ENCODE peak calls at places on chromosomes 2 and 18, in ten cellular contexts. One of them, this sample, is unnamed.

GRCh38 chr2:203600286-203600685 is 65.2 kb upstream of the RAPH1 start:
- DNase-seq in stomach: no peak
- DNase-seq in CD8-positive, alpha-beta T cell: no peak
- DNase-seq in A549: no peak
- DNase-seq in thoracic aorta: no peak
- DNase-seq in pancreas: no peak
- DNase-seq in AG04450: no peak
- DNase-seq in upper lobe of right lung: no peak
- DNase-seq in tibial artery: no peak
- DNase-seq in astrocyte: no peak
- DNase-seq in this sample: no peak

GRCh38 chr2:15949126-15949525 is 8.8 kb downstream of the MYCN start:
- DNase-seq in stomach: no peak
- DNase-seq in CD8-positive, alpha-beta T cell: no peak
- DNase-seq in A549: no peak
- DNase-seq in thoracic aorta: no peak
- DNase-seq in pancreas: no peak
- DNase-seq in AG04450: no peak
- DNase-seq in upper lobe of right lung: no peak
- DNase-seq in tibial artery: no peak
- DNase-seq in astrocyte: no peak
- DNase-seq in this sample: no peak

GRCh38 chr2:97005353-97005752 is 19.0 kb upstream of the FAM178B start:
- DNase-seq in stomach: no peak
- DNase-seq in CD8-positive, alpha-beta T cell: no peak
- DNase-seq in A549: peak; percentile 20
- DNase-seq in thoracic aorta: no peak
- DNase-seq in pancreas: no peak
- DNase-seq in AG04450: no peak
- DNase-seq in upper lobe of right lung: no peak
- DNase-seq in tibial artery: no peak
- DNase-seq in astrocyte: no peak
- DNase-seq in this sample: no peak

GRCh38 chr2:135875491-135876065 is 665 bp downstream of the MCM6 start:
- DNase-seq in stomach: peak; percentile 59
- DNase-seq in CD8-positive, alpha-beta T cell: peak; percentile 78
- DNase-seq in A549: peak; percentile 39
- DNase-seq in thoracic aorta: no peak
- DNase-seq in pancreas: peak; percentile 42
- DNase-seq in AG04450: peak; percentile 11
- DNase-seq in upper lobe of right lung: peak; percentile 82
- DNase-seq in tibial artery: peak; percentile 73
- DNase-seq in astrocyte: peak; percentile 46
- DNase-seq in this sample: peak; percentile 19

GRCh38 chr2:221343524-221343923 is 228.6 kb downstream of the EPHA4 start:
- DNase-seq in stomach: no peak
- DNase-seq in CD8-positive, alpha-beta T cell: no peak
- DNase-seq in A549: no peak
- DNase-seq in thoracic aorta: no peak
- DNase-seq in pancreas: no peak
- DNase-seq in AG04450: no peak
- DNase-seq in upper lobe of right lung: no peak
- DNase-seq in tibial artery: no peak
- DNase-seq in astrocyte: no peak
- DNase-seq in this sample: no peak

GRCh38 chr2:188204830-188205229 is 86.8 kb upstream of the GULP1 start:
- DNase-seq in stomach: no peak
- DNase-seq in CD8-positive, alpha-beta T cell: no peak
- DNase-seq in A549: no peak
- DNase-seq in thoracic aorta: no peak
- DNase-seq in pancreas: no peak
- DNase-seq in AG04450: no peak
- DNase-seq in upper lobe of right lung: no peak
- DNase-seq in tibial artery: no peak
- DNase-seq in astrocyte: no peak
- DNase-seq in this sample: no peak

GRCh38 chr2:174573621-174574081 is 24.0 kb downstream of the WIPF1 start:
- DNase-seq in stomach: no peak
- DNase-seq in CD8-positive, alpha-beta T cell: peak; percentile 37
- DNase-seq in A549: no peak
- DNase-seq in thoracic aorta: no peak
- DNase-seq in pancreas: no peak
- DNase-seq in AG04450: no peak
- DNase-seq in upper lobe of right lung: peak; percentile 83
- DNase-seq in tibial artery: peak; percentile 68
- DNase-seq in astrocyte: no peak
- DNase-seq in this sample: no peak

GRCh38 chr2:224268441-224268840 is 133.5 kb downstream of the FAM124B start:
- DNase-seq in stomach: no peak
- DNase-seq in CD8-positive, alpha-beta T cell: no peak
- DNase-seq in A549: peak; percentile 29
- DNase-seq in thoracic aorta: no peak
- DNase-seq in pancreas: no peak
- DNase-seq in AG04450: peak; percentile 77
- DNase-seq in upper lobe of right lung: no peak
- DNase-seq in tibial artery: no peak
- DNase-seq in astrocyte: peak; percentile 91
- DNase-seq in this sample: no peak

GRCh38 chr2:202750778-202751427 is 116.1 kb downstream of the FAM117B start:
- DNase-seq in stomach: no peak
- DNase-seq in CD8-positive, alpha-beta T cell: no peak
- DNase-seq in A549: no peak
- DNase-seq in thoracic aorta: no peak
- DNase-seq in pancreas: no peak
- DNase-seq in AG04450: no peak
- DNase-seq in upper lobe of right lung: no peak
- DNase-seq in tibial artery: no peak
- DNase-seq in astrocyte: no peak
- DNase-seq in this sample: no peak

GRCh38 chr2:205889073-205889472 is 196.9 kb downstream of the INO80D start:
- DNase-seq in stomach: no peak
- DNase-seq in CD8-positive, alpha-beta T cell: no peak
- DNase-seq in A549: peak; percentile 3
- DNase-seq in thoracic aorta: no peak
- DNase-seq in pancreas: no peak
- DNase-seq in AG04450: no peak
- DNase-seq in upper lobe of right lung: no peak
- DNase-seq in tibial artery: no peak
- DNase-seq in astrocyte: peak; percentile 57
- DNase-seq in this sample: no peak

GRCh38 chr2:105409717-105410116 is 10.9 kb upstream of the FHL2 start:
- DNase-seq in stomach: peak; percentile 83
- DNase-seq in CD8-positive, alpha-beta T cell: no peak
- DNase-seq in A549: no peak
- DNase-seq in thoracic aorta: peak; percentile 77
- DNase-seq in pancreas: peak; percentile 39
- DNase-seq in AG04450: peak; percentile 66
- DNase-seq in upper lobe of right lung: no peak
- DNase-seq in tibial artery: peak; percentile 94
- DNase-seq in astrocyte: peak; percentile 99
- DNase-seq in this sample: peak; percentile 59

GRCh38 chr18:6328624-6329016 is 86.1 kb downstream of the L3MBTL4 start:
- DNase-seq in stomach: peak; percentile 51
- DNase-seq in CD8-positive, alpha-beta T cell: no peak
- DNase-seq in A549: no peak
- DNase-seq in thoracic aorta: no peak
- DNase-seq in pancreas: peak; percentile 31
- DNase-seq in AG04450: no peak
- DNase-seq in upper lobe of right lung: no peak
- DNase-seq in tibial artery: no peak
- DNase-seq in astrocyte: no peak
- DNase-seq in this sample: no peak

GRCh38 chr2:44016282-44016681 is 20.5 kb upstream of the LRPPRC start:
- DNase-seq in stomach: peak; percentile 43
- DNase-seq in CD8-positive, alpha-beta T cell: peak; percentile 33
- DNase-seq in A549: no peak
- DNase-seq in thoracic aorta: no peak
- DNase-seq in pancreas: peak; percentile 29
- DNase-seq in AG04450: peak; percentile 3
- DNase-seq in upper lobe of right lung: no peak
- DNase-seq in tibial artery: no peak
- DNase-seq in astrocyte: peak; percentile 36
- DNase-seq in this sample: no peak

GRCh38 chr18:28411806-28412205 is 234.9 kb upstream of the CDH2 start:
- DNase-seq in stomach: no peak
- DNase-seq in CD8-positive, alpha-beta T cell: no peak
- DNase-seq in A549: no peak
- DNase-seq in thoracic aorta: peak; percentile 27
- DNase-seq in pancreas: no peak
- DNase-seq in AG04450: no peak
- DNase-seq in upper lobe of right lung: no peak
- DNase-seq in tibial artery: peak; percentile 74
- DNase-seq in astrocyte: peak; percentile 78
- DNase-seq in this sample: no peak

GRCh38 chr2:181143790-181144300 is 163.4 kb downstream of the UBE2E3 start:
- DNase-seq in stomach: no peak
- DNase-seq in CD8-positive, alpha-beta T cell: peak; percentile 33
- DNase-seq in A549: no peak
- DNase-seq in thoracic aorta: no peak
- DNase-seq in pancreas: no peak
- DNase-seq in AG04450: no peak
- DNase-seq in upper lobe of right lung: no peak
- DNase-seq in tibial artery: no peak
- DNase-seq in astrocyte: no peak
- DNase-seq in this sample: no peak

GRCh38 chr2:38603402-38604265 is 906 bp upstream of the HNRNPLL start:
- DNase-seq in stomach: peak; percentile 76
- DNase-seq in CD8-positive, alpha-beta T cell: peak; percentile 79
- DNase-seq in A549: peak; percentile 72
- DNase-seq in thoracic aorta: no peak
- DNase-seq in pancreas: peak; percentile 83
- DNase-seq in AG04450: no peak
- DNase-seq in upper lobe of right lung: peak; percentile 91
- DNase-seq in tibial artery: peak; percentile 93
- DNase-seq in astrocyte: peak; percentile 56
- DNase-seq in this sample: peak; percentile 50

GRCh38 chr18:44732604-44733003 is 51.9 kb downstream of the SETBP1 start:
- DNase-seq in stomach: no peak
- DNase-seq in CD8-positive, alpha-beta T cell: no peak
- DNase-seq in A549: no peak
- DNase-seq in thoracic aorta: no peak
- DNase-seq in pancreas: peak; percentile 46
- DNase-seq in AG04450: no peak
- DNase-seq in upper lobe of right lung: no peak
- DNase-seq in tibial artery: no peak
- DNase-seq in astrocyte: no peak
- DNase-seq in this sample: no peak

GRCh38 chr2:85400541-85400940 is 9.6 kb downstream of the CAPG start:
- DNase-seq in stomach: no peak
- DNase-seq in CD8-positive, alpha-beta T cell: no peak
- DNase-seq in A549: no peak
- DNase-seq in thoracic aorta: no peak
- DNase-seq in pancreas: no peak
- DNase-seq in AG04450: no peak
- DNase-seq in upper lobe of right lung: peak; percentile 11
- DNase-seq in tibial artery: no peak
- DNase-seq in astrocyte: no peak
- DNase-seq in this sample: no peak
- H3K27ac ChIP-seq in stomach: no peak overlapping the region
- H3K27ac ChIP-seq in CD8-positive, alpha-beta T cell: no peak overlapping the region
- H3K27ac ChIP-seq in A549: no peak overlapping the region
- H3K27ac ChIP-seq in thoracic aorta: no peak overlapping the region
- H3K27ac ChIP-seq in pancreas: no peak overlapping the region
- H3K27ac ChIP-seq in AG04450: no peak overlapping the region
- H3K27ac ChIP-seq in upper lobe of right lung: no peak overlapping the region
- H3K27ac ChIP-seq in tibial artery: no peak overlapping the region
- H3K27ac ChIP-seq in astrocyte: no peak overlapping the region
- H3K27ac ChIP-seq in this sample: no peak overlapping the region

GRCh38 chr18:42956287-42956686 is 159.2 kb downstream of the RIT2 start:
- DNase-seq in stomach: no peak
- DNase-seq in CD8-positive, alpha-beta T cell: no peak
- DNase-seq in A549: no peak
- DNase-seq in thoracic aorta: no peak
- DNase-seq in pancreas: no peak
- DNase-seq in AG04450: no peak
- DNase-seq in upper lobe of right lung: no peak
- DNase-seq in tibial artery: no peak
- DNase-seq in astrocyte: no peak
- DNase-seq in this sample: no peak
- TF ChIP-seq CTCF in stomach: no peak
- TF ChIP-seq CTCF in CD8-positive, alpha-beta T cell: no peak
- TF ChIP-seq CTCF in A549: no peak
- TF ChIP-seq CTCF in thoracic aorta: no peak
- TF ChIP-seq CTCF in pancreas: no peak
- TF ChIP-seq CTCF in AG04450: no peak
- TF ChIP-seq CTCF in upper lobe of right lung: no peak
- TF ChIP-seq CTCF in tibial artery: no peak
- TF ChIP-seq CTCF in astrocyte: no peak
- TF ChIP-seq CTCF in this sample: no peak

DNA sequence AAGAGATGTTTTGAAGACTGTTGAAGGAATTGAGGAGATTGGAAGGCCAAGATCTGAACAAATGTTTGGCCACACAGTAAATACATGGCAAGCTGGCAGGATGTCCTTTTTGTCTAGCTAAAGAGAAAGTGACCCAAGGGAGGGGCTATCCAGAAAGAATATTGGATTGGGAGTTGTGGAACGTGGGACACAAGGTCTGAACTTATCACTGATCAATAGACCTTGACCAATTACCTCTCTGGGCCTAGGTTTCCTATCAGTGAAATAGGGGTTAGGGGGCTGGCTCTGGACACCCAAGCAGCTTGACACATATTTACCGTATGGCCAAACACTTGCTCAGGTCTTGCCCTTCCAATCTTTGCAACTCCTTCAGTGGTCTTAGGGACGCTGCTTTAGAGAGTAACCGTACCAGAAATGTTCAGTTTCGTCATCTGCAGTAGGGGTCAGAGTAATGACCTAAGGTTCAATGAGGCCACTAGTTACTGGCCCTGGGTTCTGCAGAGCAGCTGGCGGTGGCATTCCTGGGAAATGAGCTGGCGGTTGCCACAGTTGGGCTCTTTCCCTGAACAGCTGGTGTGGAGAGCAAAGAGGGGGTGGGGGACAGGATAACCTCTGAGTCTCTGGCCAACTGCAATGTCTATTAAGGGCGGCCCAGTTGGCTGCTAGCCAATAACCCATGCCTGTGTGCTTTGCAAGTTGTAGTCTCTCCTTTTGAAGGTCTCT is 70.1 kb upstream of the STPG4 start:
- DNase-seq in stomach: peak; percentile 47
- DNase-seq in CD8-positive, alpha-beta T cell: no peak
- DNase-seq in A549: no peak
- DNase-seq in thoracic aorta: no peak
- DNase-seq in pancreas: peak; percentile 81
- DNase-seq in AG04450: peak; percentile 65
- DNase-seq in upper lobe of right lung: no peak
- DNase-seq in tibial artery: peak; percentile 71
- DNase-seq in astrocyte: peak; percentile 82
- DNase-seq in this sample: peak; percentile 10
- H3K27ac ChIP-seq in stomach: no peak overlapping the region
- H3K27ac ChIP-seq in CD8-positive, alpha-beta T cell: no peak overlapping the region
- H3K27ac ChIP-seq in A549: peak overlapping the region; percentile 66
- H3K27ac ChIP-seq in thoracic aorta: no peak overlapping the region
- H3K27ac ChIP-seq in pancreas: no peak overlapping the region
- H3K27ac ChIP-seq in AG04450: no peak overlapping the region
- H3K27ac ChIP-seq in upper lobe of right lung: peak overlapping the region; percentile 18
- H3K27ac ChIP-seq in tibial artery: no peak overlapping the region
- H3K27ac ChIP-seq in astrocyte: no peak overlapping the region
- H3K27ac ChIP-seq in this sample: no peak overlapping the region

DNA sequence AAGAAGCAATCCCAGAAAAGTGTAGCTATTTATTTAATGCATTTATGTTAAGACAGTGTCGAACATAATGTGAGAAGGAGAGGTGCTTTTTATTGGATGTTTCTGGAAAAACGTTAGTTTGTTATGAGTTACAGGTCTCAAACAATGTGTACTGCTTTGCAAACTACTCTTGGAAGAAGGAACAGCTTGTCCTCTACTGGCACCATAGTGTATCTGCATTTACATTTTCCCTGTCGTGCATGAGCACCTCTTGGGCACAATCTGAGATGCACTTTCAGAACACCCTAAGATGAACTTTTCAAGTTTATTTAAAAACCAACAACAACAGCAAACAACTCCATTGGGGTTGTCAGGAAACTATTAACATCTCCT is 22.8 kb downstream of the CCNYL1 start:
- DNase-seq in stomach: no peak
- DNase-seq in CD8-positive, alpha-beta T cell: no peak
- DNase-seq in A549: no peak
- DNase-seq in thoracic aorta: no peak
- DNase-seq in pancreas: no peak
- DNase-seq in AG04450: no peak
- DNase-seq in upper lobe of right lung: no peak
- DNase-seq in tibial artery: no peak
- DNase-seq in astrocyte: no peak
- DNase-seq in this sample: no peak
- TF ChIP-seq CTCF in stomach: peak; percentile 25
- TF ChIP-seq CTCF in CD8-positive, alpha-beta T cell: no peak
- TF ChIP-seq CTCF in A549: peak; percentile 83
- TF ChIP-seq CTCF in thoracic aorta: peak; percentile 16
- TF ChIP-seq CTCF in pancreas: peak; percentile 25
- TF ChIP-seq CTCF in AG04450: peak; percentile 70
- TF ChIP-seq CTCF in upper lobe of right lung: peak; percentile 45
- TF ChIP-seq CTCF in tibial artery: peak; percentile 30
- TF ChIP-seq CTCF in astrocyte: peak; percentile 48
- TF ChIP-seq CTCF in this sample: peak; percentile 24